ENCODE peak calls at places on chromosome 1, in eight cellular contexts. M is fibroblast of lung; D is Panc1; H is spleen; K is ascending aorta; E is GM23338; V is CD4-positive, alpha-beta memory T cell; S is IMR-90. L is an unnamed sample.

GRCh38 chr1:171849245-171849898 is 8.1 kb downstream of the DNM3 start:
- DNase-seq in M (no peak), D (no peak), H (no peak), K (no peak), E (no peak), V (no peak), S (no peak), L (no peak)

GRCh38 chr1:115373305-115373704 is 35.3 kb upstream of the NGF start:
- DNase-seq in M (peak; percentile 64), D (no peak), H (no peak), K (no peak), E (no peak), V (no peak), S (peak; percentile 95), L (no peak)

GRCh38 chr1:14653461-14653960 is 55.0 kb downstream of the KAZN start:
- DNase-seq in M (peak; percentile 11), D (no peak), H (no peak), K (no peak), E (no peak), V (no peak), S (no peak), L (no peak)

GRCh38 chr1:3310718-3311400 is 143.6 kb upstream of the ARHGEF16 start:
- DNase-seq in M (no peak), D (no peak), H (no peak), K (no peak), E (no peak), V (no peak), S (no peak), L (no peak)

GRCh38 chr1:171296897-171297296 is 17.1 kb upstream of the FMO4 start:
- DNase-seq in M (no peak), D (no peak), H (no peak), K (no peak), E (no peak), V (no peak), S (no peak), L (no peak)

GRCh38 chr1:234478481-234479309 is at the start of gene TARBP1:
- DNase-seq in M (peak; percentile 73), D (no peak), H (peak; percentile 94), K (no peak), E (peak; percentile 81), V (peak; percentile 82), S (peak; percentile 78), L (peak; percentile 45)

GRCh38 chr1:194387531-194387930 is 1201.1 kb upstream of the B3GALT2 start:
- DNase-seq in M (no peak), D (no peak), H (no peak), K (no peak), E (no peak), V (no peak), S (no peak), L (no peak)

GRCh38 chr1:228372183-228373003 is 34.2 kb downstream of the TRIM11 start:
- DNase-seq in M (no peak), D (no peak), H (peak; percentile 79), K (no peak), E (no peak), V (no peak), S (no peak), L (no peak)

DNA sequence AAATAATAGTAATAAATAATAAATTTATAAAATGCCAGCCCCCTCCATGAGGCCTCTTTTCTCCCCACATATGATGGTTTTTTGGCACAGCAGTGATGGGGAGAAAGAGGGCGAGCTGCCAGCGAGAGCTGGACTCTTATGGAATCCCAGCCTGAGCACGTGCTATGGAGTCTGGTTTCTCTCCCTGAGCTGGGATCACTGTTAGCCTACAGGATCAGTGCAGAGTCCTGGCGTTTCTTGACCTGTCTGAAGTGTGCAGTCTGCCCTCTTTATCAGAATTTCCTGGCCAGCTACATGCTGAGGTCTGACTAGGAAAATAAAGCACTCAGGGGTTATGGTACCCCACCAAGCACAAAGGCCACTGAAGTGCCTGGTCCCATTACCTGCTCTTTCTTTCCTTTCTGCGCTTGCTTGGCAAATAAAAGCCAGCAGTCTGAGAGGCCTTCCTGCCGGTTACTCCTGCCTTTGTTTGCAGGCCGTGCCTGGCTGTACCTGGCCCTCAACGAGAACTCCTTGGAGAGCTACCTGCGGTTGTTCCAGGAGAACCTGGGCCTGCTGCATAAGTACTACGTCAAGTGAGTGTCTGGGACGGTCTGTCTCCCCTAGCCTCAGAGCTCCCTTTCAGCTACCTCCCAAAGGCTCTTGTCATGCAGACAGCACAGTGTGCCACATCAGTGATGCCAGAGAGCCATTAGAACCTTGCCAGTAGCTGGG is 18.5 kb upstream of the SLC25A34 start:
- DNase-seq in M (peak; percentile 19), D (no peak), H (no peak), K (no peak), E (no peak), V (no peak), S (no peak), L (no peak)
- H3K36me3 ChIP-seq in M (peaks cover 21% of the 10 kb centered on the region), D (no peaks in the 10 kb centered on the region), H (peaks cover 83% of the 10 kb centered on the region), K (peaks cover 67% of the 10 kb centered on the region), E (no peaks in the 10 kb centered on the region), V (peaks cover 42% of the 10 kb centered on the region), S (peaks cover 53% of the 10 kb centered on the region), L (peaks cover 12% of the 10 kb centered on the region)

GRCh38 chr1:202282596-202283283 is 59.0 kb downstream of the UBE2T start:
- DNase-seq in M (no peak), D (no peak), H (peak; percentile 51), K (no peak), E (no peak), V (no peak), S (no peak), L (no peak)

GRCh38 chr1:202279806-202280205 is 61.9 kb downstream of the UBE2T start:
- DNase-seq in M (no peak), D (no peak), H (no peak), K (no peak), E (no peak), V (no peak), S (peak; percentile 14), L (no peak)

GRCh38 chr1:202280595-202280994 is 61.1 kb downstream of the UBE2T start:
- DNase-seq in M (no peak), D (no peak), H (peak; percentile 39), K (no peak), E (peak; percentile 17), V (no peak), S (no peak), L (no peak)

GRCh38 chr1:202282017-202282335 is 59.8 kb downstream of the UBE2T start:
- DNase-seq in M (no peak), D (no peak), H (peak; percentile 56), K (no peak), E (no peak), V (no peak), S (no peak), L (no peak)

DNA sequence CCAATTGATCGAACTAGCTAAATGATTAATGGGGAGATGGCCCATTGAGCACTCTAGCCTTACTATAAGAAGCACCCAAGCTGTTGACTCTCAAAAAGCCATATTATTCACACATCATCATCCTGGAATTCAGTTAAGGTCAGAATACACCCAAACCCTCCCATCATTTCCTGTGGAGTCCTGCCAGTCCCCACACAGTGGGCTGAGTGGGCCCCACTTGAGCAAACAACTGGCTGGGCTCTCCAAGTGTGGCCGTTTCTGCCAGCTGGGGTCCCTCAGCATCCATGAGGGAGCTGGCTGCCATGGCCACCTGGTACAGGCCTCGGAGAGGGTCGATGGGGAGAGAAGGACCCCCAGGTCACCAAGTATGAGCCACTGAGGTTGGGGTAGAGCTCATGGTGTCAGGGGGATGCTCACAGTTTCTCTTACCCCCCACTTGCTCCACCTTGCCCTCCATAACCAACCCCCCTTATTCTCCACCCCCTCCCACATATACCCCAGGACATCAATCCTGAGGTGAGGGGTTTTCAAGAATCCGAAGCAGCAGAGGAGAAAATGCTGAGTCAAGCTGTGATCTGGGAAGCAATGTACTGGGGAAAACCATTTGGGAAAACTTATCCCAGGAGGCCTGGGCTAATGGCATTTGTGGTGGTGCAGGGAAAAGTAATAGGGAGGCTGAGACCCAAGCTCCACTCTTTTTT is 60.3 kb downstream of the UBE2T start:
- DNase-seq in M (peak; percentile 64), D (no peak), H (peak; percentile 56), K (no peak), E (peak; percentile 15), V (no peak), S (peak; percentile 81), L (no peak)
- H3K4me1 ChIP-seq in M (peaks cover 35% of the 10 kb centered on the region), D (no peaks in the 10 kb centered on the region), H (peaks cover 25% of the 10 kb centered on the region), K (peaks cover 22% of the 10 kb centered on the region), E (peaks cover 14% of the 10 kb centered on the region), V (peaks cover 12% of the 10 kb centered on the region), S (peaks cover 35% of the 10 kb centered on the region), L (no peaks in the 10 kb centered on the region)

DNA sequence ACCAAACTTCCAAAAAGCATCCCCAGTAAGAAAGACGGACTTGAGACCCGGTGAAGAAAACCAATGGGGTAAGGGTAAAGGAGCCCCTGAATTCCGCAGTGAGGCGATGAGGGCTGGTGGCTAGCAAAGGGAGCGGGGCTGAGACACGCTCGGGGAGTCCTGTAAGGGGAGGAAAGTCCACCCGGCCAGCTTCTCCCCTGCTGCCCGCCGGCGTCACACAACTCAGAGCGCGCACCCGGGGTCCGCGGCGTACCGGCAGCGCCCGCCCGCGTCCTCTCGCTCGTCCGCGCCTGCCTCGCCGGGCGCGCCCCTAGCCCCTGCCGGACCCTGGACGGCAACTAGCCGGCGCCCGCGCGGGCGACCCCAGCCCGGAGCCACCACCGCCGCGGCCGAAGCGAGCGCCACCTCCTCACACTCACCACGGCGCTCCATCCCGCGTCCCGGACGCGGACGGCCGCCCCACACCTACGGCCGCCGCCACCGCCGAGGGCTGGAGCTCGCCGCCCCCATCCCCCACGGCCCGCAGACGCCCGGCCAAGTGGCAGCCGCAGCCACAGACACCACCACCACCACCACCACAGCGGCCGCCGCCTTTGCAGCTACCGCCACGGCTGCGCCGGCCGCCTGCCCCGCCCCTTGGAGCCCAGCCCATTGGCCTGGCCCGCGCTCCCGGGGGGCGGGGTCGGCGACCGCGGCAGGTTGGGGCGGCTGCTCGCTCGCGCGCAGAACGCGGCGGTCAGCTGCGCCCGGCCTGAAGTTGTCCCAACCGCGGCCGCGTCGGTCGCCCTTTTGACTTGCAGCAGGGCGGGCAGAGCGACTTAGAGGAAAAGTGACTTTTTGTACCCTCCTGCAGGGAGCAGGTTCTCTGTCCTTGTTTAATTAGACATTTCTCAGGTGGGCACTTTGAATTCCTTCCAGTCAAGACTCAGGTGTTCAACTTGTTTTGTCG is 10.0 kb upstream of the ARHGAP29 start:
- DNase-seq in M (peak; percentile 30), D (no peak), H (peak; percentile 91), K (no peak), E (peak; percentile 89), V (no peak), S (peak; percentile 36), L (peak; percentile 87)
- H3K27me3 ChIP-seq in M (no peaks in the 10 kb centered on the region), D (no peaks in the 10 kb centered on the region), H (peaks cover 15% of the 10 kb centered on the region), K (no peaks in the 10 kb centered on the region), E (peaks cover 88% of the 10 kb centered on the region), V (peaks cover 24% of the 10 kb centered on the region), S (no peaks in the 10 kb centered on the region), L (peaks cover 53% of the 10 kb centered on the region)

GRCh38 chr1:19381261-19381660 is 69.1 kb downstream of the SLC66A1 start:
- DNase-seq in M (no peak), D (no peak), H (no peak), K (no peak), E (no peak), V (no peak), S (no peak), L (no peak)

GRCh38 chr1:19385236-19385635 is 73.1 kb downstream of the SLC66A1 start:
- DNase-seq in M (no peak), D (no peak), H (no peak), K (no peak), E (no peak), V (no peak), S (no peak), L (no peak)

GRCh38 chr1:19384772-19385187 is 72.7 kb downstream of the SLC66A1 start:
- DNase-seq in M (no peak), D (no peak), H (no peak), K (no peak), E (no peak), V (no peak), S (no peak), L (no peak)

GRCh38 chr1:19385869-19386591 is 73.9 kb downstream of the SLC66A1 start:
- DNase-seq in M (peak; percentile 70), D (no peak), H (no peak), K (no peak), E (no peak), V (no peak), S (peak; percentile 65), L (no peak)

GRCh38 chr1:19384113-19384512 is 72.0 kb downstream of the SLC66A1 start:
- DNase-seq in M (no peak), D (no peak), H (no peak), K (no peak), E (no peak), V (no peak), S (peak; percentile 43), L (peak; percentile 23)
- H3K36me3 ChIP-seq in M (peaks cover 17% of the 10 kb centered on the region), D (peaks cover 13% of the 10 kb centered on the region), H (peaks cover 88% of the 10 kb centered on the region), K (peaks cover 30% of the 10 kb centered on the region), E (peaks cover 12% of the 10 kb centered on the region), V (peaks cover 52% of the 10 kb centered on the region), S (peaks cover 40% of the 10 kb centered on the region), L (peaks cover 18% of the 10 kb centered on the region)